ENCODE peak calls at places on chromosomes 13 and 19, in five cellular contexts. Y, G, U, Q and A are unnamed samples.

GRCh38 chr13:25372275-25373081 is 704 bp downstream of the ATP8A2 start:
- DNase-seq in Y (no peak), G (peak; percentile 48), U (no peak), Q (no peak), A (no peak)

GRCh38 chr13:113110048-113110851 is 4.7 kb downstream of the F7 start:
- DNase-seq in Y (no peak), G (no peak), U (no peak), Q (no peak), A (peak; percentile 17)

GRCh38 chr19:52034051-52034728 is 6.0 kb upstream of the ZNF614 start:
- DNase-seq in Y (no peak), G (no peak), U (peak; percentile 21), Q (no peak), A (peak; percentile 24)

GRCh38 chr19:28170066-28170465 is 1042.9 kb downstream of the UQCRFS1 start:
- DNase-seq in Y (no peak), G (no peak), U (no peak), Q (no peak), A (no peak)

GRCh38 chr13:47120284-47120683 is 223.4 kb upstream of the HTR2A start:
- DNase-seq in Y (no peak), G (no peak), U (no peak), Q (no peak), A (no peak)

GRCh38 chr19:6534451-6535093 is 3.7 kb downstream of the TNFSF9 start:
- DNase-seq in Y (no peak), G (no peak), U (no peak), Q (no peak), A (no peak)

GRCh38 chr13:113495494-113496251 is 5.2 kb upstream of the DCUN1D2 start:
- DNase-seq in Y (no peak), G (no peak), U (peak; percentile 37), Q (no peak), A (peak; percentile 42)

GRCh38 chr13:76799696-76800095 is 86.5 kb downstream of the KCTD12 start:
- DNase-seq in Y (peak; percentile 24), G (no peak), U (peak; percentile 6), Q (no peak), A (no peak)

GRCh38 chr13:47310376-47310775 is 413.5 kb upstream of the HTR2A start:
- DNase-seq in Y (no peak), G (no peak), U (no peak), Q (no peak), A (no peak)

GRCh38 chr19:472005-472858 is 11.4 kb upstream of the SHC2 start:
- DNase-seq in Y (no peak), G (no peak), U (no peak), Q (no peak), A (no peak)

GRCh38 chr13:30847697-30848307 is 58.3 kb upstream of the MEDAG start:
- DNase-seq in Y (peak; percentile 83), G (no peak), U (peak; percentile 100), Q (no peak), A (peak; percentile 100)

GRCh38 chr13:80217614-80218456 is 123.1 kb downstream of the SPRY2 start:
- DNase-seq in Y (no peak), G (peak; percentile 37), U (peak; percentile 97), Q (no peak), A (no peak)

GRCh38 chr13:39035204-39035603 is 2.7 kb downstream of the PROSER1 start:
- DNase-seq in Y (no peak), G (no peak), U (no peak), Q (no peak), A (no peak)

GRCh38 chr13:26984337-26984736 is 187.3 kb downstream of the USP12 start:
- DNase-seq in Y (no peak), G (no peak), U (no peak), Q (no peak), A (no peak)

GRCh38 chr13:39881383-39881782 is 225.9 kb downstream of the COG6 start:
- DNase-seq in Y (no peak), G (no peak), U (no peak), Q (no peak), A (no peak)

GRCh38 chr19:53877361-53877766 is 4.6 kb upstream of the PRKCG start:
- DNase-seq in Y (no peak), G (no peak), U (no peak), Q (peak; percentile 37), A (no peak)

GRCh38 chr19:1219786-1220451 is 14.3 kb downstream of the STK11 start:
- DNase-seq in Y (no peak), G (no peak), U (no peak), Q (no peak), A (no peak)

GRCh38 chr19:58003153-58003828 is 671 bp upstream of the ZNF606 start:
- DNase-seq in Y (no peak), G (no peak), U (no peak), Q (no peak), A (peak; percentile 32)

GRCh38 chr19:40974633-40975037 is 16.4 kb upstream of the CYP2B6 start:
- DNase-seq in Y (peak; percentile 35), G (peak; percentile 68), U (peak; percentile 39), Q (peak; percentile 42), A (peak; percentile 78)

GRCh38 chr19:12881172-12881808 is at the start of gene DNASE2:
- DNase-seq in Y (peak; percentile 95), G (peak; percentile 87), U (peak; percentile 82), Q (peak; percentile 93), A (peak; percentile 91)

GRCh38 chr13:112972258-112972657 is 3.2 kb downstream of the MCF2L start:
- DNase-seq in Y (no peak), G (no peak), U (no peak), Q (no peak), A (no peak)

GRCh38 chr19:28915737-28916460 is 297.1 kb downstream of the UQCRFS1 start:
- DNase-seq in Y (no peak), G (no peak), U (no peak), Q (no peak), A (no peak)

GRCh38 chr19:34276614-34277013 is 22.3 kb downstream of the GARRE1 start:
- DNase-seq in Y (peak; percentile 31), G (no peak), U (no peak), Q (no peak), A (no peak)

GRCh38 chr13:95677564-95678386 is 836 bp downstream of the DNAJC3 start:
- DNase-seq in Y (peak; percentile 28), G (peak; percentile 38), U (peak; percentile 18), Q (no peak), A (peak; percentile 31)

GRCh38 chr13:73248711-73249580 is 190.1 kb downstream of the KLF5 start:
- DNase-seq in Y (peak; percentile 86), G (no peak), U (no peak), Q (peak; percentile 89), A (peak; percentile 45)

GRCh38 chr19:6056801-6057650 is 53.3 kb downstream of the RFX2 start:
- DNase-seq in Y (peak; percentile 98), G (no peak), U (peak; percentile 93), Q (peak; percentile 96), A (peak; percentile 94)

GRCh38 chr19:3403489-3404323 is 37.3 kb downstream of the NFIC start:
- DNase-seq in Y (peak; percentile 11), G (no peak), U (peak; percentile 92), Q (no peak), A (peak; percentile 96)

GRCh38 chr13:28239374-28239773 is 101.0 kb downstream of the PAN3 start:
- DNase-seq in Y (no peak), G (no peak), U (no peak), Q (no peak), A (peak; percentile 46)

GRCh38 chr19:46859637-46860124 is 1.1 kb upstream of the ARHGAP35 start:
- DNase-seq in Y (no peak), G (no peak), U (no peak), Q (no peak), A (no peak)

GRCh38 chr19:6610934-6611370 is 20.0 kb upstream of the CD70 start:
- DNase-seq in Y (peak; percentile 90), G (no peak), U (peak; percentile 99), Q (peak; percentile 73), A (peak; percentile 63)

GRCh38 chr13:63864171-63864902 is 2448.7 kb upstream of the PCDH20 start:
- DNase-seq in Y (no peak), G (no peak), U (peak; percentile 2), Q (no peak), A (peak; percentile 68)

GRCh38 chr13:111359930-111360329 is 39.5 kb downstream of the TEX29 start:
- DNase-seq in Y (no peak), G (no peak), U (no peak), Q (no peak), A (no peak)

GRCh38 chr13:52195052-52195837 is 35.8 kb upstream of the NEK3 start:
- DNase-seq in Y (peak; percentile 33), G (no peak), U (peak; percentile 68), Q (no peak), A (peak; percentile 84)
- H2AFZ ChIP-seq in Y (peak overlapping the region; percentile 98), G (peak overlapping the region; percentile 97), U (peak overlapping the region; percentile 100), Q (peak overlapping the region; percentile 100), A (peak overlapping the region; percentile 88)

GRCh38 chr19:11448410-11448809 is 13.0 kb downstream of the PRKCSH start:
- DNase-seq in Y (no peak), G (no peak), U (no peak), Q (no peak), A (no peak)
- H3K36me3 ChIP-seq in Y (peaks cover 7% of the 10 kb centered on the region), G (peaks cover 39% of the 10 kb centered on the region), U (no peaks in the 10 kb centered on the region), Q (peaks cover 4% of the 10 kb centered on the region), A (peaks cover 27% of the 10 kb centered on the region)

DNA sequence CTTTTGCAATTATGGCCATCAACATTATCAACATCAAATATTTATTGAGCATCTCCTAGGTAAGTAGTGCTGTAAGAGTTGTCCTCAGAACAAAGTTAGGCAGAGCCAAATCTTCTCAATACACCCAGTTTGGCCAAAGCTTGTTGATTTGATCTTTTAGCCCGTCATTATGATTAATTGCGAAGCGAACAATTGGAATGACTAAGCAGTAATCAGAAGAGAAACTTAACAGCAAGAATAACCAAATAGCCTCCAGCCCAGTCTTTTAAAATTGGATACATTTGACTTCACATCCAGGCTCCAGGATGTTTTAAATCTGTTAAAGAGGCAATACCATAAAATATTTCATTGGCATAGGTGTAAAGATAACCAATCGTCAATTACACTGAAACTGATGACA is 1156.0 kb downstream of the OLFM4 start:
- DNase-seq in Y (no peak), G (no peak), U (no peak), Q (no peak), A (no peak)
- H3K4me3 ChIP-seq in Y (no peak overlapping the region), G (no peak overlapping the region), U (no peak overlapping the region), Q (no peak overlapping the region), A (no peak overlapping the region)

GRCh38 chr13:100544866-100545683 is 43.5 kb downstream of the GGACT start:
- DNase-seq in Y (peak; percentile 8), G (no peak), U (no peak), Q (no peak), A (no peak)
- H2AFZ ChIP-seq in Y (no peak overlapping the region), G (no peak overlapping the region), U (no peak overlapping the region), Q (no peak overlapping the region), A (no peak overlapping the region)

GRCh38 chr19:49613374-49613773 is 22.4 kb downstream of the PRR12 start:
- DNase-seq in Y (no peak), G (no peak), U (no peak), Q (peak; percentile 64), A (peak; percentile 55)

GRCh38 chr19:49616532-49616931 is 23.4 kb downstream of the RRAS start:
- DNase-seq in Y (no peak), G (no peak), U (no peak), Q (no peak), A (no peak)

GRCh38 chr19:49615861-49616260 is 24.1 kb downstream of the RRAS start:
- DNase-seq in Y (no peak), G (no peak), U (no peak), Q (no peak), A (no peak)

GRCh38 chr19:49616945-49617344 is 23.0 kb downstream of the RRAS start:
- DNase-seq in Y (no peak), G (no peak), U (no peak), Q (no peak), A (no peak)

GRCh38 chr19:49614096-49614857 is 23.3 kb downstream of the PRR12 start:
- DNase-seq in Y (peak; percentile 69), G (no peak), U (peak; percentile 83), Q (peak; percentile 75), A (peak; percentile 80)
- H3K36me3 ChIP-seq in Y (peaks cover 6% of the 10 kb centered on the region), G (peaks cover 53% of the 10 kb centered on the region), U (peaks cover 24% of the 10 kb centered on the region), Q (peaks cover 14% of the 10 kb centered on the region), A (peaks cover 20% of the 10 kb centered on the region)

GRCh38 chr13:98565726-98566577 is 11.0 kb downstream of the STK24 start:
- DNase-seq in Y (no peak), G (no peak), U (peak; percentile 29), Q (no peak), A (no peak)
- H3K4me3 ChIP-seq in Y (peak overlapping the region; percentile 1), G (no peak overlapping the region), U (no peak overlapping the region), Q (no peak overlapping the region), A (no peak overlapping the region)